ENCODE peak calls at places on chromosome 6, in four cellular contexts. D, F, S and E are unnamed samples.

GRCh38 chr6:37990762-37991525 is 171.4 kb downstream of the ZFAND3 start:
- DNase-seq in D (peak; percentile 87), F (no peak), S (no peak), E (no peak)

GRCh38 chr6:154485784-154486183 is 24.7 kb downstream of the CNKSR3 start:
- DNase-seq in D (no peak), F (no peak), S (no peak), E (peak; percentile 23)

GRCh38 chr6:134080171-134080795 is 27.9 kb upstream of the SLC2A12 start:
- DNase-seq in D (peak; percentile 27), F (no peak), S (no peak), E (no peak)

GRCh38 chr6:159953091-159953581 is 15.7 kb upstream of the IGF2R start:
- DNase-seq in D (no peak), F (peak; percentile 75), S (no peak), E (peak; percentile 84)

GRCh38 chr6:1652842-1653241 is 43.1 kb downstream of the FOXC1 start:
- DNase-seq in D (no peak), F (no peak), S (no peak), E (no peak)

GRCh38 chr6:15487262-15487661 is 175.6 kb downstream of the DTNBP1 start:
- DNase-seq in D (no peak), F (no peak), S (no peak), E (no peak)

GRCh38 chr6:154604120-154604519 is 93.6 kb upstream of the CNKSR3 start:
- DNase-seq in D (no peak), F (no peak), S (no peak), E (no peak)

GRCh38 chr6:4665489-4666417 is 110.5 kb upstream of the CDYL start:
- DNase-seq in D (peak; percentile 41), F (no peak), S (no peak), E (no peak)

GRCh38 chr6:1053587-1053986 is 258.3 kb upstream of the FOXQ1 start:
- DNase-seq in D (no peak), F (no peak), S (peak; percentile 65), E (no peak)

GRCh38 chr6:161344640-161345039 is 70.8 kb upstream of the AGPAT4 start:
- DNase-seq in D (no peak), F (no peak), S (no peak), E (no peak)

GRCh38 chr6:157092736-157093135 is 230.6 kb downstream of the TMEM242 start:
- DNase-seq in D (peak; percentile 65), F (no peak), S (no peak), E (no peak)

GRCh38 chr6:107618672-107619071 is 128.8 kb downstream of the SOBP start:
- DNase-seq in D (no peak), F (no peak), S (no peak), E (peak; percentile 80)

GRCh38 chr6:23446394-23447001 is 679.5 kb upstream of the NRSN1 start:
- DNase-seq in D (peak; percentile 46), F (no peak), S (no peak), E (no peak)

GRCh38 chr6:35299674-35300073 is 2.1 kb downstream of the DEF6 start:
- DNase-seq in D (no peak), F (no peak), S (no peak), E (peak; percentile 84)

GRCh38 chr6:150004101-150004782 is 21.1 kb downstream of the RAET1L start:
- DNase-seq in D (no peak), F (no peak), S (peak; percentile 66), E (no peak)

GRCh38 chr6:110043366-110043994 is 65.4 kb downstream of the GPR6 start:
- DNase-seq in D (no peak), F (no peak), S (peak; percentile 14), E (no peak)

GRCh38 chr6:152068622-152069261 is 261.3 kb downstream of the ESR1 start:
- DNase-seq in D (no peak), F (no peak), S (no peak), E (no peak)

DNA sequence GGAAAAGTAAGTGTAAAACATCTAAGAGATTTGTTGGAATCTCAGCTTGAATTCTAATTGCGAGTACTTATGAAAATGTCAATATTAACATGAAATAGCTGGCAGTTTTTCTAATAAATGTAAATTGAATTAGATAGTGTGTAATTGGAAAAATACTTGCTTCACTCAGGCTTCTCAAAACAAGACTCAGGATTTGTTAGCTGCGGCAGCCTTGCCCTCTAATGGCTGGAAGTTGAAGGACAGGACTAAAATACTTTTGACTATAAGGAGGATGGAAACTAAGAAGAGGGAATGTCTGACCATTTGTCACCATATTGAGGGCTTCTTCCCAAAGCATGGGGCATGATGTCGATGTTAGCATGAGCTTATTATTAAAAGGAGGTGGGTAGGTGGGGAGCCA is 227.0 kb downstream of the UST start:
- DNase-seq in D (peak; percentile 48), F (no peak), S (no peak), E (no peak)
- TF ChIP-seq CTCF in D (peak; percentile 75), F (peak; percentile 27), S (no peak), E (no peak)

DNA sequence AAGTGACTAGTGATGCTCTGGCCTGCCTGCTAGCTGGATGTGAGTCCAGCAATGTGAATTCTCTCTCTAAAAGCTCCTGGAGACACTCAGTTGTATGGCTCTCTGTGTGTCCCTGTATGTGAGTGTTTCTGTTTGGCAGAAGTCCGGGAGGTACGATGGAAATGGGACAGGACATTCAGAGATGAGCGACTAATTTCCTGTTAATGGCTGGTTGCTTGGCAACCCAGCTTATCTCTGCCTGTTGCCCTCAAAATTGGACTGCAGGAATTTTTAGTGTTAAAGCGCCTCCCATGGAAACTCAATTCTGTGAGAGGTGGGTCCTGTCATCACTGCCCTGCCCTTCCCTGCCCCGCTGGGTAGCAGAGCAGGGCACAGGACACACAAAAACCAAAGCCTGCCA is 136.8 kb upstream of the LRFN2 start:
- DNase-seq in D (peak; percentile 37), F (no peak), S (no peak), E (no peak)
- TF ChIP-seq CTCF in D (no peak), F (no peak), S (no peak), E (no peak)

GRCh38 chr6:11093591-11094410 is at the start of gene SMIM13:
- DNase-seq in D (peak; percentile 98), F (peak; percentile 99), S (peak; percentile 98), E (peak; percentile 100)
- TF ChIP-seq CTCF in D (peak; percentile 45), F (peak; percentile 76), S (peak; percentile 55), E (peak; percentile 82)

GRCh38 chr6:41901882-41902519 is 6.8 kb upstream of the USP49 start:
- DNase-seq in D (no peak), F (no peak), S (no peak), E (no peak)
- TF ChIP-seq CTCF in D (peak; percentile 58), F (peak; percentile 11), S (no peak), E (peak; percentile 33)

DNA sequence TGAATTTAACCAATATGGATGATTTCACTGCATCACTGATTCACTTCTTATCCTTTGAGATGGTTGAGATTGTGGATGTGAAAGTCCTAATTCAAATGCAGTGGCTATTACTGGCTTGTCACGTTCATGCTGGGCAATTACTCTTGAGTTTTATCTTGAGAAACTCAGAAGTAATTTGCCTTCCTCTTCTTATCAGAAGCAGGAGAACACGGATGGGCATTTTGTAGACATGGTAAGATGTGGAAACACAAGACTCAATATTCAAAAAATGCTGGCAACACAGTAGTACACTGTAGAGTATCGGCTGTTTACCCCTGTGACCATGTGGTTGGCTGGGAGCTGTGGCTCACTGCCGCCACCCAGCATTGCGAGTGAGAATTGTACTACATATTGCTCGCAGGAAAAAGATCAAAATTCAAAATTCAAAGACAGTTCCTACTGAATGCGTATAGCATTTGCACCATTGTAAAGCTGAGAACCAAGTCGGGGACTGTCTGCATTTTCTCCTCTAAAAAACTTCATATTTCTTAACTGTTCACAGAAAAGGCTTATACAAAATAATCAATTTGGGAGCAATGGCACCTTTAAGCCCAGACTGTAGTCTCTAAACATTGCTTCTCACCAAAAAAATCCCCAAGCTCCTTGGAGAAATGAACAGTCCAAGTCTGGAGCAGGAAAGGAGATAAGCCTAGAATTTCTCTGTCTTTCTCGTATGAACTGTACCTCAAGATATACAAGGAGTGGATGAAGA is 61.9 kb upstream of the ELOVL5 start:
- DNase-seq in D (peak; percentile 32), F (peak; percentile 44), S (no peak), E (peak; percentile 87)
- TF ChIP-seq CTCF in D (peak; percentile 79), F (peak; percentile 24), S (no peak), E (peak; percentile 74)